ENCODE peak calls at places on chromosomes 4 and X, in seven cellular contexts. T is GM12878, E is K562, P is HepG2, W is HCT116, A is SK-N-SH, M is H1. K is an unnamed sample.

GRCh38 chr4:145815626-145816025 is 123.0 kb downstream of the ZNF827 start:
- DNase-seq in A (no peak), W (no peak), E (no peak), T (no peak), M (no peak), P (no peak), K (no peak)

GRCh38 chr4:40594261-40595178 is 35.1 kb downstream of the RBM47 start:
- DNase-seq in M (no peak), E (no peak), W (no peak), A (no peak), P (no peak), T (no peak), K (no peak)

GRCh38 chrX:110657073-110657472 is 138.5 kb downstream of the CHRDL1 start:
- DNase-seq in T (no peak), M (no peak), A (no peak), P (no peak), W (no peak), E (no peak), K (no peak)

GRCh38 chr4:17142232-17142711 is 243.8 kb upstream of the LDB2 start:
- DNase-seq in M (no peak), E (no peak), A (no peak), T (no peak), W (no peak), P (no peak), K (no peak)

GRCh38 chr4:52574036-52574435 is 85.1 kb downstream of the USP46 start:
- DNase-seq in T (no peak), W (no peak), A (no peak), P (no peak), M (no peak), E (no peak), K (peak; percentile 42)

GRCh38 chrX:39967348-39967747 is 130.4 kb downstream of the BCOR start:
- DNase-seq in M (no peak), W (no peak), E (no peak), T (no peak), A (no peak), P (no peak), K (no peak)

GRCh38 chr4:14168919-14169318 is 541.4 kb upstream of the BOD1L1 start:
- DNase-seq in A (peak; percentile 23), E (no peak), M (no peak), W (no peak), T (peak; percentile 53), P (no peak), K (no peak)

GRCh38 chr4:52241916-52242315 is 190.8 kb downstream of the SPATA18 start:
- DNase-seq in P (no peak), W (no peak), A (no peak), M (no peak), T (no peak), E (no peak), K (no peak)

GRCh38 chrX:107721318-107721717 is 54.3 kb downstream of the TSC22D3 start:
- DNase-seq in W (no peak), M (no peak), T (no peak), E (no peak), A (no peak), P (no peak), K (no peak)

GRCh38 chr4:52376107-52376704 is 282.9 kb downstream of the USP46 start:
- DNase-seq in P (peak; percentile 45), E (peak; percentile 23), A (peak; percentile 41), T (no peak), W (peak; percentile 33), M (no peak), K (peak; percentile 62)

GRCh38 chr4:178271386-178271785 is 829.1 kb upstream of the AGA start:
- DNase-seq in P (no peak), E (no peak), M (no peak), W (no peak), A (peak; percentile 1), T (no peak), K (no peak)

GRCh38 chrX:153689654-153690465 is 2.1 kb downstream of the SLC6A8 start:
- DNase-seq in E (peak; percentile 69), W (no peak), P (no peak), M (no peak), T (no peak), A (peak; percentile 69), K (no peak)

GRCh38 chr4:125891597-125892258 is 577.0 kb downstream of the FAT4 start:
- DNase-seq in T (no peak), A (no peak), E (no peak), P (no peak), M (no peak), W (no peak), K (no peak)

GRCh38 chr4:186137193-186137792 is 32.8 kb downstream of the FAM149A start:
- DNase-seq in M (no peak), A (peak; percentile 55), P (no peak), E (no peak), T (no peak), W (peak; percentile 12), K (peak; percentile 38)

GRCh38 chr4:186134254-186134653 is 29.8 kb downstream of the FAM149A start:
- DNase-seq in M (no peak), T (peak; percentile 72), P (no peak), W (no peak), A (no peak), E (no peak), K (no peak)

GRCh38 chr4:186131935-186132334 is 27.4 kb downstream of the FAM149A start:
- DNase-seq in W (no peak), M (no peak), T (no peak), P (no peak), E (no peak), A (no peak), K (no peak)

GRCh38 chr4:186128842-186129241 is 24.3 kb downstream of the FAM149A start:
- DNase-seq in A (no peak), E (no peak), T (no peak), P (no peak), M (no peak), W (no peak), K (no peak)

DNA sequence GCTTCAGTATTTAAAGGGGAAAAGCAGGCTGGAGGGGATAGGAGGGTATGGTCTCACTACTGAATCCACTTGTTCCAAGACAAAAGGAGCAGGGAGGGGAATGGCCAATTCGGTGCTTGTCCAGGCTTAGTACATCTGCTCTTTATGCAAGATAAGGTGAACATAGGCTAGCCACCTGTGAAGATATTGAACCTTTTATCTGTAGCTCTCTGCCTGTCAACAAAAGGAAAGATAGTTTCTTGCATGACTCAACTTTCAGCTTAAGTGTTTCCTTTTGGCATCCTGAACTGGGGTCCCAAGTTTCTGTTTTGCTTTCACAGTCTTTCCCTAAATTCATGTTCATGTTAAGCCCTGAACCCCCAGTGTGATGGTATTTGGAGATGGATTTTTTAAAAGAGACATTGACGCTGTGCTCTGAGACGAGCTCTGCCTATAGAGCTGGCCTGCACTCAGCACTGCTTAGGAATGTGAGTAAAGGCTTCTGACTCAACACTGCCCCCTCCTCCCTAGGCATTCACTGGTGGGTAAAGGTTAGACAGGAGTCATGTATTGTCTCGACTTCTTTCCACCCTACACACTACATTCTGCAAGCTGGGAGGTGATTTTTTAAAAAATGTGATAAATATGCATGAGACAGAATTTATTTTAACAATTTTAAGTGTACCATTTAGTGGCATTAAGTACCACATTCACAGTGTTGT is 28.2 kb downstream of the FAM149A start:
- DNase-seq in T (no peak), W (peak; percentile 24), M (peak; percentile 34), P (no peak), A (no peak), E (no peak), K (peak; percentile 49)
- TF ChIP-seq JUND in T (no peak), W (no peak), M (peak; percentile 55), P (no peak), A (no peak), E (no peak), K (no peak)

GRCh38 chr4:107453987-107454386 is 266.0 kb downstream of the PAPSS1 start:
- DNase-seq in A (no peak), P (no peak), T (no peak), W (no peak), E (no peak), M (no peak), K (no peak)

GRCh38 chr4:107449611-107450369 is 270.2 kb downstream of the PAPSS1 start:
- DNase-seq in P (no peak), E (no peak), T (no peak), A (no peak), M (no peak), W (no peak), K (no peak)

GRCh38 chr4:107453231-107453630 is 266.8 kb downstream of the PAPSS1 start:
- DNase-seq in M (no peak), P (no peak), E (no peak), T (no peak), A (no peak), W (no peak), K (no peak)

DNA sequence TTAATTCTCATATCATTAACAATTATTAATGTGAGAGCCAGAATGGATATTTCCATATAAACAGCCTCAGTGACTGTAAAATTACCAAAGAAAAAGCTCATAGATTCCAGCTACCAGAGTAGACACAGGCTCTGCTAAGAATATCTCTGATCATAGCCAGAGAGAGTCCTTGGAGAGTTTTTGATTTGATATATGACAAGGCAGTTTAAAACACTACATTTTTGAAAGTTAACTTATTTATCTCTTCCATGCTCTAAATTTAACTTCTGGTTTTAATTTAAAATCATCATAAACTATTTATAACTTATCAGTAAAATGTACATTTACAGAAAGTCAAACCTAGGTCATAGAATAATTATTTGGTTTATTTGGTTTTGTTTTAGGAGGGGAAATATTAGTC is 267.3 kb downstream of the PAPSS1 start:
- DNase-seq in T (no peak), A (no peak), W (no peak), E (no peak), P (no peak), M (no peak), K (no peak)
- TF ChIP-seq JUND in T (no peak), A (no peak), W (no peak), E (no peak), P (no peak), M (no peak), K (no peak)

DNA sequence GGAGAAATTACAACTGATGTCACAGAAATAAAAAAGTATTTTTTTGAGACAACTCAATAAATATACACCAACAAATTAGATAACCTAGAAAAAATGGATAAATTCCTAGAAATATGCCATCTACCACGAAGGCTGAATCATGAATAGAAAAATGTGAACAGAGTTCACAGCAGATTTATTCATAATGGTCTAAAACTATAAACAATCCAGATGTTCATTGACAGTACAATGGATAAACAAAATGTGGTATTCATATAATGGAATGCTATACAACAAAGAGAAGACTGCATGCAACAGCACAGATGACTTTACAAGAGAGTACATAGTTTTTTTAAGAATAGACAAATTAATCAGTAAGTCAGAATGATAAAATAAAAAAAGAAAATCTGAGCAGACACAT is 55.2 kb downstream of the CLOCK start:
- DNase-seq in W (no peak), M (no peak), E (no peak), T (no peak), A (no peak), P (no peak), K (no peak)
- TF ChIP-seq JUND in W (no peak), M (no peak), E (no peak), T (no peak), A (no peak), P (no peak), K (no peak)

DNA sequence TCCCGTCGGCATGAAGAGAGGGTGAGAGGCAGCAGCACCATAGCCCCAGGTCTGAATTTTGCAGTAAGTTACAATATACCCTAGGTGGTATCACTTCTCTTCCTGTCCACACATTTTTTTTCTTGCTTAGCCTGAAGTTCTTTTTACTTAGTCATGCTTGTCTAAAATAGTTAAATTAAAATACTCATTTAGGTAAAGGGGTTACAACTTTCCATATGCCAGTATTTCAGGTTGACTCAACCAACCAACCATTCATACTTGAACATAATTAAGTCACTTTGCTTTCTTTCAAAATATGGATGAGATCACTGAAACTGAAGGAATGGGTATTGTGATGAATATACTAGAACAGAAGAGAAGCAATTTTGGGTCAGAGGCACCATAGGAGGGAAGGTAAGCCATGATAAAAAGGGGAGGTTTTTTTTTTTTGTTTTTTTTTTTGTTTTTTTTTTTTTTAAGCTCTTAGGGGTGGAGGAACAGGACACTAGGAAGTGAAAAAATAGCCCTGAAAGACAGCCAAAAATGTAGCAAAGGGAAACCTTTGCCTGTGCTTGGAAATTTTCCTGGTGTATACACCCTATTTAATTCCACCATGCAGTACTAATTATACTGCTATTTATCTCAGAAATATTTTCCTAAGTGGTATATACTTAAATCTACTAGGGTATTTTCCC is 41.8 kb downstream of the RPS6KA3 start:
- DNase-seq in T (peak; percentile 35), P (no peak), A (no peak), W (no peak), M (no peak), E (no peak), K (no peak)
- TF ChIP-seq JUND in T (no peak), P (no peak), A (peak; percentile 35), W (no peak), M (no peak), E (no peak), K (no peak)

K was measured in T47D.